ENCODE peak calls at places on chromosomes 4 and X, in five cellular contexts. G is fibroblast of lung, C is skeletal muscle cell, L is Daoy, N is A549. U is an unnamed sample.

GRCh38 chr4:142408003-142408441 is 438.1 kb downstream of the INPP4B start:
- DNase-seq in N (peak; percentile 84), L (no peak), G (peak; percentile 36), C (no peak), U (no peak)

GRCh38 chr4:77110707-77111106 is 34.9 kb upstream of the CCNI start:
- DNase-seq in G (no peak), L (no peak), C (no peak), N (no peak), U (no peak)

GRCh38 chrX:111133389-111133788 is 37.4 kb downstream of the PAK3 start:
- DNase-seq in L (no peak), C (peak; percentile 8), G (no peak), N (no peak), U (no peak)

GRCh38 chrX:3550871-3551270 is 162.6 kb downstream of the PRKX start:
- DNase-seq in G (no peak), C (no peak), N (no peak), L (no peak), U (no peak)

GRCh38 chr4:156677136-156677535 is 294.5 kb downstream of the PDGFC start:
- DNase-seq in N (peak; percentile 52), L (peak; percentile 30), C (peak; percentile 25), G (peak; percentile 31), U (no peak)

GRCh38 chrX:70254063-70254400 is 6.0 kb downstream of the P2RY4 start:
- DNase-seq in C (no peak), L (no peak), G (no peak), N (no peak), U (no peak)

GRCh38 chr4:91729851-91730250 is 573.9 kb upstream of the GRID2 start:
- DNase-seq in N (no peak), C (no peak), G (no peak), L (no peak), U (no peak)

GRCh38 chrX:72026341-72027023 is 105.2 kb downstream of the RTL5 start:
- DNase-seq in C (no peak), N (no peak), L (no peak), G (no peak), U (no peak)

GRCh38 chrX:17933856-17934255 is 72.8 kb upstream of the RAI2 start:
- DNase-seq in G (no peak), C (no peak), L (no peak), N (no peak), U (no peak)

GRCh38 chrX:29471829-29472228 is 743.5 kb upstream of the MAGEB2 start:
- DNase-seq in C (no peak), N (no peak), L (no peak), G (no peak), U (no peak)

GRCh38 chrX:40006025-40007017 is 91.4 kb downstream of the BCOR start:
- DNase-seq in L (peak; percentile 9), G (no peak), C (no peak), N (no peak), U (no peak)

GRCh38 chr4:113435893-113436292 is 325.6 kb downstream of the CAMK2D start:
- DNase-seq in C (peak; percentile 77), G (peak; percentile 83), N (no peak), L (peak; percentile 77), U (no peak)

GRCh38 chrX:119482497-119483480 is 14.5 kb downstream of the SLC25A5 start:
- DNase-seq in L (peak; percentile 68), N (peak; percentile 80), C (no peak), G (peak; percentile 39), U (no peak)

U was measured in HuH-7.5.